ENCODE peak calls at places on chromosomes 6 and 20, in ten cellular contexts. F is tibial artery, K is MM.1S, B is psoas muscle, C is bronchial epithelial cell, X is sigmoid colon, E is mammary epithelial cell, T is brain microvascular endothelial cell, N is spleen, D is kidney epithelial cell. P is an unnamed sample.

GRCh38 chr6:71011861-71012260 is 55.0 kb upstream of the B3GAT2 start:
- DNase-seq in D (no peak), E (no peak), K (no peak), N (no peak), T (no peak), F (no peak), C (no peak), B (no peak), X (no peak), P (no peak)

GRCh38 chr6:95364016-95364604 is 213.2 kb upstream of the MANEA start:
- DNase-seq in K (peak), C (peak), B (no peak), F (no peak), T (no peak), X (no peak), D (peak), N (no peak), E (no peak), P (no peak)

GRCh38 chr20:36070451-36070850 is 84.1 kb upstream of the EPB41L1 start:
- DNase-seq in E (no peak), K (no peak), F (no peak), T (no peak), B (no peak), D (no peak), C (no peak), X (no peak), N (no peak), P (no peak)

GRCh38 chr6:166541876-166542579 is 44.5 kb downstream of the RAMACL start:
- DNase-seq in B (no peak), N (no peak), T (no peak), K (no peak), E (no peak), X (no peak), F (peak), C (no peak), D (no peak), P (no peak)

GRCh38 chr6:56708810-56709597 is 66.3 kb upstream of the DST start:
- DNase-seq in T (no peak), X (no peak), C (peak), K (peak), N (no peak), D (no peak), F (no peak), E (peak), B (no peak), P (no peak)

GRCh38 chr20:44809380-44810060 is 826 bp downstream of the RIMS4 start:
- DNase-seq in K (no peak), N (no peak), X (no peak), E (no peak), D (no peak), C (no peak), F (no peak), B (no peak), T (no peak), P (no peak)

GRCh38 chr6:3410385-3411360 is 46.2 kb downstream of the SLC22A23 start:
- DNase-seq in T (peak), E (no peak), N (no peak), D (no peak), K (no peak), B (no peak), C (no peak), F (no peak), X (peak), P (no peak)

GRCh38 chr20:8667306-8667705 is 401.6 kb upstream of the PLCB4 start:
- DNase-seq in E (no peak), D (no peak), C (no peak), N (no peak), F (no peak), X (no peak), B (peak), K (no peak), T (no peak), P (no peak)

GRCh38 chr6:47701374-47701773 is 3.0 kb downstream of the ADGRF4 start:
- DNase-seq in D (peak), E (peak), B (no peak), T (no peak), N (no peak), K (peak), F (no peak), C (peak), X (no peak), P (no peak)

GRCh38 chr20:43767686-43768474 is 41.1 kb upstream of the GTSF1L start:
- DNase-seq in X (no peak), E (peak), K (no peak), B (no peak), D (no peak), N (no peak), F (no peak), C (peak), T (no peak), P (peak)

GRCh38 chr20:51696304-51697118 is 71.7 kb downstream of the ATP9A start:
- DNase-seq in F (no peak), D (no peak), X (no peak), T (no peak), K (no peak), C (peak), E (no peak), N (no peak), B (no peak), P (no peak)

GRCh38 chr20:51697119-51697826 is 70.9 kb downstream of the ATP9A start:
- DNase-seq in B (no peak), E (no peak), K (no peak), C (peak), D (no peak), X (no peak), N (no peak), T (no peak), F (no peak), P (no peak)

GRCh38 chr20:51698252-51698651 is 69.9 kb downstream of the ATP9A start:
- DNase-seq in N (no peak), E (no peak), D (no peak), X (no peak), F (no peak), K (no peak), T (no peak), C (no peak), B (no peak), P (no peak)

GRCh38 chr20:51703446-51704287 is 64.5 kb downstream of the ATP9A start:
- DNase-seq in X (no peak), K (no peak), D (no peak), N (no peak), F (no peak), B (no peak), T (no peak), E (no peak), C (no peak), P (no peak)

GRCh38 chr20:51700809-51701285 is 67.3 kb downstream of the ATP9A start:
- DNase-seq in F (no peak), T (peak), N (no peak), D (no peak), K (peak), E (peak), C (peak), X (no peak), B (no peak), P (no peak)
- TF ChIP-seq CTCF in F (peak), T (peak), N (peak), D (peak), K (peak), E (peak), C (peak), X (peak), B (peak), P (peak)

GRCh38 chr6:125268765-125269164 is 33.0 kb downstream of the HDDC2 start:
- DNase-seq in N (no peak), C (no peak), X (no peak), T (no peak), D (no peak), E (no peak), B (no peak), F (no peak), K (no peak), P (no peak)

GRCh38 chr6:125264476-125264875 is 37.3 kb downstream of the HDDC2 start:
- DNase-seq in K (no peak), E (no peak), T (no peak), F (no peak), X (no peak), B (no peak), D (no peak), N (no peak), C (no peak), P (no peak)

GRCh38 chr6:125270380-125270779 is 31.4 kb downstream of the HDDC2 start:
- DNase-seq in D (no peak), F (no peak), N (no peak), E (no peak), T (no peak), K (no peak), C (no peak), B (no peak), X (no peak), P (no peak)

GRCh38 chr6:125269328-125269985 is 32.3 kb downstream of the HDDC2 start:
- DNase-seq in C (no peak), K (no peak), E (no peak), F (no peak), X (no peak), T (no peak), N (no peak), D (no peak), B (no peak), P (no peak)

DNA sequence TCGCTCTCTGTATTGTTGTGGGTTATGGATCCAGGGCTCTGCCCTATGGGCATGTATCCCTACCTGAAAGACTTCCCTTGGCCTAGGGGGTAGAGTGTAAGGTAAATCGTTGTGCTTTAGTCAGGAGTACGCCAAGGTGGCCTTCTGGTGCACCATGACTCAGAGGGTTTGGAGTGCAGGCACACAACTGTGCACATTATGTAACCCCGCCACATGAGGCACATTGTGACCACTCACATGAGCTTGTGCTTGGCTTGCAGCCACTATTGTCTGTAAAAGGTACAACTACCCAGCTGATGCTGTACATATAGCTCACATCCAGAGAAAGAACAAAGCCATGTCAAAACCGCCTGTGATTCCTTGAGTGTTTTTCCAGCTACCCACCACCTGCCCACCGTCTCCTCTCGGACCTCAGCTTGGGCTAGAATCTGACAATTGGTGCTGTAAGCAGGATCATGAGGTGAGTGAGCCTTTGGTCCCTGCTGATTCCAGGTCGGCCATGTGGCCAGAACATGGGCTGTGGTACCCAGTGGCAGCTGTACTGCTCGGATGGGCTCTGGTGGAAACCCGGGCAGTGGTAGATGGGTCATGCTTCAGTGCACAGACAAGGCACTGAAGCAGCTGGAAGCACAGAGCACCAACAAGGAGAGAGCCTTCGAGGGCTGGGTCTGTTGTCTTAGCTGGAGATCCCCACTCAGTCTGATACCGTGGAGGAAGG is 33.8 kb downstream of the HDDC2 start:
- DNase-seq in N (no peak), X (no peak), D (no peak), E (peak), C (peak), T (no peak), B (no peak), K (no peak), F (no peak), P (no peak)
- H3K4me3 ChIP-seq in N (no peak), X (no peak), D (no peak), E (no peak), C (no peak), T (no peak), B (no peak), K (no peak), F (no peak), P (no peak)

DNA sequence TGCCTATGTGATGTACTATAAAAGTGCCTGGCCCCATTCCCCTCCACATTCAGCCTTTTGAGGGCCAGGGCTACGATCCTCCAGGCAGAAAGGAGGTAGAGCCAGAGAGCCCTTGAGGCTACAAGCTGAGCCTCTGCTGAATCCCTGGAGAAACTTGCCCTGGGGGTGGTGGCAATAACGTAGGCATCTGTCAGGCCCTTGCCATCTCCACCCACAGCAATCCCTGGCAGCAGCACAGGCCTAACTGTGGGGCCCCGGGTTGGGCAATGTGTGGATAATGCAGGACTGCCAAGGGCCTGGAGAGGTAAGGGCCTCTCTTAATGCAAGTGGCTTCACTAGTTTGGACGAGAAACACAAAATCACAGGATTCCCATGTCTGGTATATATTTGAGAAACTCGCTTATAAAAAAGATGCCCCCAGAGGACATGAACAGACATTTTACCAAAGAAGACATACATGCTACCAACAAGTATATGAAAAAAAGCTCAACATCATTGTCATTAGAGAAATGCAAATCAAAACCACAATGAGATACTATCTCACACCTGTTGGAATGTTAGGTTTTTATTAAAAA is 99.0 kb downstream of the QRSL1 start:
- DNase-seq in K (no peak), B (no peak), F (no peak), T (no peak), D (no peak), C (no peak), X (no peak), N (no peak), E (peak), P (no peak)
- TF ChIP-seq CTCF in K (no peak), B (no peak), F (no peak), T (no peak), D (no peak), C (no peak), X (no peak), N (no peak), E (no peak), P (no peak)

DNA sequence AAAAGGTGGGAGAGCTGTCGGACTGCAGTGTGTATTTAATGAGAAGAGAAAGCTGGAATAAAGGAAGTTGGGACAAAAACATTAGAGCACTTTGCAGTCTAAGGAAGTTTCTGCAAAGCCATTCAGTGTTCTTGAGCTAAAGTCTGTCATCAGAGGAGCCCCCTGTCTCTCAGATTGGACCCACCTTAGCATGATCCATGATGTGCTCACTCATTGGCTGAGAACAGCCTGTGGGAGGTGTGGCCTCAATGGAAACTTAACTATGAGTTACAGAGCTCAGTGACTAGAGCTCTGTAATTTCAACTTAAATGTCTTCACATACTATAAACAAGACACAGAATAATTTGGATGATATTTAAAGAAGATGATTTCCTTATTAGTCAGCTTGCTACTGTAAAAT is 437.0 kb downstream of the BTBD3 start:
- DNase-seq in K (no peak), F (no peak), C (no peak), T (no peak), B (no peak), E (no peak), D (no peak), X (no peak), N (no peak), P (no peak)
- H3K4me3 ChIP-seq in K (no peak), F (no peak), C (no peak), T (no peak), B (no peak), E (no peak), D (no peak), X (no peak), N (no peak), P (no peak)

DNA sequence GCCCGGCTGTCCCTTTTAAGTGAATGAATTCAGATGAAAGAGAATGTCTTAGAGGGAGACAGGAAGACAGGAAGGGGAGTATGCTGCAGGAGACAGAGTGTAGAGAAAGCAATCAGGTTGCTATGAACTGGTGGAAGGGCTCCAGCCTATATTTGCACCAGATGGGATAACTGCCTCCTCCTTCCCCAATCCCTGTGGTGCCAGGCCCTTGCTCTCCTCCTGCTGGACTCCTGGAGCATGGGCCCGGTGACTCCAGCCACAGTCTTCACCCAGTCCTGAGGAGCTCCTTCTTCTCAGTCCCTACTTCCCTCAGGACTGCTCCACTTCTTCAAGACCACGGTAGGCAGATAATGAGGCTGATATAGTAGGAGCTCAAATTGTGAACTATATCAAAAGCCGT is 91.8 kb downstream of the TMEM200A start:
- DNase-seq in T (no peak), E (no peak), K (no peak), X (no peak), N (no peak), C (no peak), F (no peak), D (no peak), B (no peak), P (no peak)
- TF ChIP-seq CTCF in T (peak), E (no peak), K (no peak), X (no peak), N (no peak), C (no peak), F (no peak), D (no peak), B (no peak), P (peak)

GRCh38 chr20:50015993-50016770 is 33.4 kb downstream of the SNAI1 start:
- DNase-seq in B (no peak), C (no peak), E (no peak), T (no peak), K (no peak), X (peak), N (no peak), D (no peak), F (no peak), P (no peak)
- H3K4me3 ChIP-seq in B (no peak), C (no peak), E (no peak), T (no peak), K (no peak), X (no peak), N (no peak), D (no peak), F (no peak), P (no peak)

GRCh38 chr6:19204445-19204844 is 632.7 kb upstream of the ID4 start:
- DNase-seq in T (no peak), C (peak), X (no peak), D (no peak), E (no peak), K (no peak), N (no peak), B (no peak), F (no peak), P (no peak)
- TF ChIP-seq CTCF in T (peak), C (peak), X (no peak), D (peak), E (no peak), K (no peak), N (no peak), B (no peak), F (no peak), P (no peak)

GRCh38 chr6:38722037-38722436 is 6.9 kb downstream of the DNAH8 start:
- DNase-seq in D (no peak), C (no peak), T (no peak), B (no peak), X (no peak), E (no peak), K (no peak), N (no peak), F (no peak), P (no peak)
- H3K4me3 ChIP-seq in D (no peak), C (no peak), T (no peak), B (no peak), X (no peak), E (no peak), K (no peak), N (no peak), F (no peak), P (no peak)

DNA sequence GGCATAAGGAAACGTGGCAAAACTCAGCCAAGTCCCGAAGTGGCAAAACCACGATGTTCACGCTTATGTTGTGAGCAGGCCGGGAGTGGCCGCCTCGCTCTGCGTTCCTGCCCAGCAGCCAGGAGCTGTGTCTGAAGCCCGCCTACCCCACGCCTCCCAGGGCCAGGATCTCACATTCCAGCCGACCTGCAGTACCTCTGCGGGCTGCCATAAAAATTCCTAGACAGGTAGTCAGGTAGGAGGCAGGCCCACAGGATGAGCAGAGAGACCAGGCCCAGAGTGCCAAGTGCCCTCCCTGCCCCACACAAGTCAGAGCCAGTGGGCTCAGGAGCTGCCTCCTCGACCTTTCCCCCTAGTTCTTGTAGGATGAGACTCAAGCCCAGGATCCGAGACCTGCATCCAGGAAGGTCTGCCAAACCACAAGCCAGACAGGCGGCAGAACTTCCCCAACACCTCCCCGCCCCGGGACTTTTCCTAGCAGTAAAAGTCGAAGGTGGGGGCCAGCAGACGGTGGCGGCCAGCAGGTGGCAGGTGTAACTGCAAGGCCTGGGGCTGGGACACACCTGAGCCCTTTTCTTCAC is 16.7 kb downstream of the PMEPA1 start:
- DNase-seq in E (peak), T (no peak), F (no peak), C (peak), B (no peak), X (no peak), K (no peak), N (no peak), D (peak), P (no peak)
- TF ChIP-seq CTCF in E (peak), T (peak), F (no peak), C (peak), B (peak), X (no peak), K (peak), N (peak), D (peak), P (no peak)

DNA sequence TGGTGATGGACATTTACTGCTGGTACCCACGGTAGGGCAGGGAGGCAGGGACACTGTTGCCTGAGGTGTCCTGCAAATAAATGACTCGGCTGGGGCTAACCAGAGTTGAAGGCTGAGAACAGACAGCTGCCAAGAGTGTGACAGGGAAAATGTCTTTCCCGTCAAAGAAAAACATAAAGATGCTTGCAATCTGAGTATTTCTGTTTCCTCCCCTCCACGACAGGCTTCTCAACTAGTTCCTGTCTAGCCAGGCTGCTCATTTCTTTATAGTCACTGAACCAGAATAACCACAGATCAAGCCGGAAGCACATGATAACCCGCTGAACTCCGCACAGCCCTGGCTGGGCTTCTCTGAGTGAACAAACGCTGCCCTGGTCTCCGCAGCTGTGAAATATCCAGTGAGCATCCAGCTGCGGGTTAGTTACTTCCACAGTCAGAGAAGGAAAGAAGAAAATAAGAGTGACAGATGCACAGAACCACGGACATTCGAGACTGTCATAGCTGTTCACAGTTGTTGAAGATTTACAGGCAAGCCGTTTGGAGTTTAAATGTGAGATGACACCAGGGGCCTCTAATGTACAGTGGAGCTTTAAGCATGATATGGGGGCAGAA is 299.8 kb upstream of the SUPT3H start:
- DNase-seq in E (no peak), T (peak), D (peak), X (no peak), K (peak), B (no peak), N (peak), F (no peak), C (peak), P (no peak)
- H3K4me3 ChIP-seq in E (no peak), T (no peak), D (no peak), X (no peak), K (peak), B (no peak), N (no peak), F (no peak), C (no peak), P (no peak)

P was measured in AG09309.